ENCODE peak calls at places on chromosome 17, in four cellular contexts. One of them, this sample, is unnamed.

GRCh38 chr17:77738666-77739531 is 219.6 kb upstream of the TNRC6C start:
- DNase-seq in HCT116: no peak
- DNase-seq in colonic mucosa: peak; percentile 17
- DNase-seq in stomach: peak; percentile 22
- DNase-seq in this sample: no peak

GRCh38 chr17:34378664-34379101 is 15.7 kb upstream of the CCL1 start:
- DNase-seq in HCT116: no peak
- DNase-seq in stomach: no peak
- DNase-seq in colonic mucosa: no peak
- DNase-seq in this sample: no peak

GRCh38 chr17:3602499-3602898 is 6.7 kb downstream of the TRPV1 start:
- DNase-seq in stomach: no peak
- DNase-seq in HCT116: peak; percentile 43
- DNase-seq in colonic mucosa: no peak
- DNase-seq in this sample: no peak

GRCh38 chr17:55056530-55056929 is 88.0 kb downstream of the STXBP4 start:
- DNase-seq in HCT116: no peak
- DNase-seq in colonic mucosa: peak; percentile 18
- DNase-seq in stomach: peak; percentile 58
- DNase-seq in this sample: no peak

GRCh38 chr17:8122391-8122922 is 1.4 kb downstream of the HES7 start:
- DNase-seq in colonic mucosa: peak; percentile 44
- DNase-seq in HCT116: no peak
- DNase-seq in stomach: no peak
- DNase-seq in this sample: no peak

GRCh38 chr17:71724339-71724738 is 396.5 kb upstream of the SOX9 start:
- DNase-seq in stomach: no peak
- DNase-seq in colonic mucosa: no peak
- DNase-seq in HCT116: no peak
- DNase-seq in this sample: no peak

GRCh38 chr17:57672205-57672632 is 72.9 kb downstream of the CCDC182 start:
- DNase-seq in stomach: no peak
- DNase-seq in HCT116: no peak
- DNase-seq in colonic mucosa: peak; percentile 15
- DNase-seq in this sample: peak; percentile 4

GRCh38 chr17:17941015-17941414 is 31.2 kb downstream of the TOM1L2 start:
- DNase-seq in HCT116: no peak
- DNase-seq in stomach: no peak
- DNase-seq in colonic mucosa: no peak
- DNase-seq in this sample: no peak

GRCh38 chr17:16377804-16378400 is 3.0 kb upstream of the UBB start:
- DNase-seq in stomach: no peak
- DNase-seq in HCT116: no peak
- DNase-seq in colonic mucosa: peak; percentile 47
- DNase-seq in this sample: no peak

GRCh38 chr17:81870978-81871386 is at the start of gene ARHGDIA:
- DNase-seq in stomach: no peak
- DNase-seq in HCT116: no peak
- DNase-seq in colonic mucosa: no peak
- DNase-seq in this sample: no peak

GRCh38 chr17:72116692-72117469 is 3.9 kb upstream of the SOX9 start:
- DNase-seq in stomach: no peak
- DNase-seq in colonic mucosa: peak; percentile 32
- DNase-seq in HCT116: no peak
- DNase-seq in this sample: no peak

GRCh38 chr17:3961564-3962047 is 2.6 kb downstream of the ATP2A3 start:
- DNase-seq in HCT116: no peak
- DNase-seq in stomach: no peak
- DNase-seq in colonic mucosa: peak; percentile 74
- DNase-seq in this sample: no peak

GRCh38 chr17:35799942-35800341 is 4.5 kb upstream of the MMP28 start:
- DNase-seq in HCT116: no peak
- DNase-seq in stomach: peak; percentile 89
- DNase-seq in colonic mucosa: peak; percentile 74
- DNase-seq in this sample: no peak

GRCh38 chr17:79349506-79350400 is 261.1 kb downstream of the RBFOX3 start:
- DNase-seq in colonic mucosa: no peak
- DNase-seq in stomach: no peak
- DNase-seq in HCT116: no peak
- DNase-seq in this sample: no peak

DNA sequence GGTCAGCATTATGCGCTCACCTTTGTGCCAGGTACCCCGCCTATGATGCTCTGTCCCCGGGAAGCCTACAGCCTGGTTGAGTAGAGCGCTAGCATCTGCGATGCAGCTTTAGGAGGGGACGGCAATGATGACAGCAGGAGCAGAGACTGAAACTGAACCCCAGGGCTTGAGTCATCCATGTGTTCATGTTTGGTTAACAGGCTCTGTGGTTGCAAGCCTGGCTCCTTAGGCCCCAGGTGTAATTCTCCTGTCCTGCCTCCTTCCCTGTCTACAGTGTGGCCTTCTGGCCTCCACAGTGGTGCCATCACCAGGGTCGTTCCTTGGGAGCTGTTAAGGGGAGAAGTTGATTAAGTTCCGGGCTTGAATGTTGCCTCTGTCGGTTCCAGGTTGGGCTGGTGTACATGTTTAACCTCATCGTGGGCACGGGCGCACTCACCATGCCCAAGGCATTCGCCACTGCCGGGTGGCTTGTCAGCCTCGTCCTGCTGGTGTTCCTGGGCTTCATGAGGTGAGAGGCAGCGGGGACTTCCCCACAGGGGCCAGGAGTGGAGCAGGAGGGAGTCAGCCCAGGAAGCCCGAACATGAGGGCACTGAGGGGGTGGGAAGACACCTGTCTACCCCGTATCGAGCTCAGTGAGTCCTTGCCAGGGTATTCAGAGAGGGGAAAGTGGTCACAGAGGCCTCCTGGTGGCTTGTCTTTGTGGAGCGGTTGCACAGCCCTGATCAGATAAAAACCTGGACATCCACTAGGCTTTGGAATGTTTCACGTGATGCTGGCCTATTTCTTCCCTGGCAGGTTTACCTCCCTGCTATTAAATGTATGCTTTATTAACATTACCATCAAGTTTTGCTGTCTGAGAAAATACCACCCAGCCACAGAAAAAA is 9.2 kb upstream of the NAT9 start:
- DNase-seq in stomach: no peak
- DNase-seq in colonic mucosa: no peak
- DNase-seq in HCT116: no peak
- DNase-seq in this sample: no peak
- TF ChIP-seq CTCF in stomach: no peak
- TF ChIP-seq CTCF in colonic mucosa: no peak
- TF ChIP-seq CTCF in HCT116: peak; percentile 23
- TF ChIP-seq CTCF in this sample: no peak

GRCh38 chr17:21288581-21289017 is 4.1 kb downstream of the MAP2K3 start:
- DNase-seq in colonic mucosa: no peak
- DNase-seq in HCT116: no peak
- DNase-seq in stomach: no peak
- DNase-seq in this sample: no peak

GRCh38 chr17:21291357-21291756 is 6.8 kb downstream of the MAP2K3 start:
- DNase-seq in stomach: no peak
- DNase-seq in colonic mucosa: no peak
- DNase-seq in HCT116: no peak
- DNase-seq in this sample: no peak

GRCh38 chr17:21289175-21289901 is 4.8 kb downstream of the MAP2K3 start:
- DNase-seq in colonic mucosa: no peak
- DNase-seq in stomach: no peak
- DNase-seq in HCT116: no peak
- DNase-seq in this sample: no peak

GRCh38 chr17:21291862-21292261 is 7.4 kb downstream of the MAP2K3 start:
- DNase-seq in HCT116: no peak
- DNase-seq in stomach: no peak
- DNase-seq in colonic mucosa: no peak
- DNase-seq in this sample: no peak

DNA sequence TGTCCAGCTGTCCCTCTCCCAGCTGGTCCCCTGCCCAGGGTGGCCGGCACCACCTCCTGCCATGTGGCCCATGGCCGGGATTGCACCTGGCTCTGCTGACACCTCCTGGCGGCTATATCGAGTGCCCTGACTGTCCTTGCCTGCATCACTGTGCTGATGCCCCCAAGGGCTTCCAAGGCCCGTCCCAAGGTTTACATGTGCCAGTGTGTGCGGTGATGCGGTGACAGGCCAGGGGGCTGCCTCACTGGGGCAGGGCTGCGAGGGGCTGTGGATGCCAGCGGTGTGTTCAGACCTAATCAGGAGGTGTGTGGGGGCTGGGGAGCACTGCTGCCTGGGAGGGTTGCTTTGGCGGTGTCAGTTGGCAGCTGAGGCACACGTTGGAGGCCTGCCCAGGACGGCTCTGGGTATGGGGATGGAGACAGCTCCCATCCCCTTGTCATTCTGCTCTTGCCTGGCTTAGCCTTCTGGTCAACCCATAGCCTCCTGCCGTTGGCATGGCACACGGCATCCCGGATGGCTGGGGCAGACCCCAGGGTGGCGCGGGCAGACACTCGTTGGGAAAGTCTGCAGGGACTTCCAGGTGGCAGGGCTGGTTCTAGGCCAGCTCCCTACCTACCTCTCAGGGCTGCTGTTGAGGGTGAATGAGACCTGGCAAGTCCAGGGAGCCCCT is 5.5 kb downstream of the MAP2K3 start:
- DNase-seq in HCT116: no peak
- DNase-seq in stomach: no peak
- DNase-seq in colonic mucosa: no peak
- DNase-seq in this sample: no peak
- TF ChIP-seq CTCF in HCT116: no peak
- TF ChIP-seq CTCF in stomach: no peak
- TF ChIP-seq CTCF in colonic mucosa: no peak
- TF ChIP-seq CTCF in this sample: no peak

GRCh38 chr17:45315583-45316270 is 1.1 kb downstream of the MAP3K14 start:
- DNase-seq in HCT116: no peak
- DNase-seq in colonic mucosa: no peak
- DNase-seq in stomach: no peak
- DNase-seq in this sample: no peak

GRCh38 chr17:45317113-45317820 is 447 bp upstream of the MAP3K14 start:
- DNase-seq in colonic mucosa: peak; percentile 100
- DNase-seq in stomach: peak; percentile 100
- DNase-seq in HCT116: peak; percentile 100
- DNase-seq in this sample: peak; percentile 100

GRCh38 chr17:45314761-45315549 is 1.9 kb downstream of the MAP3K14 start:
- DNase-seq in colonic mucosa: no peak
- DNase-seq in HCT116: no peak
- DNase-seq in stomach: no peak
- DNase-seq in this sample: no peak

GRCh38 chr17:45318561-45319230 is 1.9 kb upstream of the MAP3K14 start:
- DNase-seq in stomach: peak; percentile 56
- DNase-seq in colonic mucosa: peak; percentile 65
- DNase-seq in HCT116: no peak
- DNase-seq in this sample: no peak

DNA sequence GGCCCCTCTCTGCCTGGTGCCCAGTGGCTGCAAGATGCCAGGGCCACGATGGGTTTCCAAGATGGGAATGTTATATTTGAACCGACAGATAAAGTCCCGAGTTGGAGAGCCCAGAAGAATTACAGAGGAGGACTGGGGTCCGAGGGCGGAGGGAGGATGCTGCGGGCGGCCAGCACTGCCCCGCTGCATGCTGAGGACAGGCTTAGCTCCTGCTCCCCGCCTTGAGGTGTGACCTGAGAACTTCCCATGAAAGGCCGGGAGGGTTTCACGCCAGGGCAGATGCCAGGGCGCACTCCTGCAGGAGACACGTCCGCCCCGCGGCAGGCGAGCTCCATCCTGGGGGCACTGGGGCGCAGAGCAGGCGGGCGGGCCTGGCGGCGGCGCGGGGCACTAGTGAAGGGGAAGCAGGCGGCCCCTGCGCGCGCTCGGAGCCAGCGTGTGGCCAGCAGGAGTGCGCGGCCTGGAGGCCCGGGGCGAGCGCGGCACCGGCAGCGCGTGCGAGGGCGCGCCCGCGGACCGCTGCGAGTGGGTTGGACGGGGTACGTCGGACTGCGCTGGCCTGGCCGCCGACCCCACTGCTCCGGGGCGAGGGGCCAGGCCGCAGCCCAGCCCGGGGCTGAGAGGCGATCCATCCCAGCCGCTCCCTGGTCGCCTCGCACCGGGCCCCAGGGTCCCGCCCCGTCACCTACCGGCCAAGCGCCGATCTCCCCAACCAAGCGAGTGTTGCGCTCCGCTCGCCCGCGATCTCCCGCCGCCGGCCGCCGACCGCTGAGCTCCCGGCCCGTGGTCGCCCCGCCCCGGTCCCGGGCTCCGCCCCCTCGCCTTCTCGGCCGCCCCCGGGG is at the start of gene MAP3K14:
- DNase-seq in colonic mucosa: peak; percentile 69
- DNase-seq in stomach: peak; percentile 75
- DNase-seq in HCT116: no peak
- DNase-seq in this sample: no peak
- TF ChIP-seq CTCF in colonic mucosa: no peak
- TF ChIP-seq CTCF in stomach: no peak
- TF ChIP-seq CTCF in HCT116: no peak
- TF ChIP-seq CTCF in this sample: peak; percentile 13

GRCh38 chr17:15263680-15264079 is 1.4 kb downstream of the PMP22 start:
- DNase-seq in HCT116: no peak
- DNase-seq in colonic mucosa: no peak
- DNase-seq in stomach: no peak
- DNase-seq in this sample: no peak

GRCh38 chr17:15263206-15263579 is 1.9 kb downstream of the PMP22 start:
- DNase-seq in colonic mucosa: peak; percentile 72
- DNase-seq in stomach: peak; percentile 54
- DNase-seq in HCT116: no peak
- DNase-seq in this sample: peak; percentile 75

GRCh38 chr17:15261063-15261817 is 3.9 kb downstream of the PMP22 start:
- DNase-seq in colonic mucosa: peak; percentile 43
- DNase-seq in HCT116: no peak
- DNase-seq in stomach: peak; percentile 36
- DNase-seq in this sample: no peak

GRCh38 chr17:15261818-15262290 is 3.3 kb downstream of the PMP22 start:
- DNase-seq in HCT116: no peak
- DNase-seq in stomach: no peak
- DNase-seq in colonic mucosa: no peak
- DNase-seq in this sample: no peak

DNA sequence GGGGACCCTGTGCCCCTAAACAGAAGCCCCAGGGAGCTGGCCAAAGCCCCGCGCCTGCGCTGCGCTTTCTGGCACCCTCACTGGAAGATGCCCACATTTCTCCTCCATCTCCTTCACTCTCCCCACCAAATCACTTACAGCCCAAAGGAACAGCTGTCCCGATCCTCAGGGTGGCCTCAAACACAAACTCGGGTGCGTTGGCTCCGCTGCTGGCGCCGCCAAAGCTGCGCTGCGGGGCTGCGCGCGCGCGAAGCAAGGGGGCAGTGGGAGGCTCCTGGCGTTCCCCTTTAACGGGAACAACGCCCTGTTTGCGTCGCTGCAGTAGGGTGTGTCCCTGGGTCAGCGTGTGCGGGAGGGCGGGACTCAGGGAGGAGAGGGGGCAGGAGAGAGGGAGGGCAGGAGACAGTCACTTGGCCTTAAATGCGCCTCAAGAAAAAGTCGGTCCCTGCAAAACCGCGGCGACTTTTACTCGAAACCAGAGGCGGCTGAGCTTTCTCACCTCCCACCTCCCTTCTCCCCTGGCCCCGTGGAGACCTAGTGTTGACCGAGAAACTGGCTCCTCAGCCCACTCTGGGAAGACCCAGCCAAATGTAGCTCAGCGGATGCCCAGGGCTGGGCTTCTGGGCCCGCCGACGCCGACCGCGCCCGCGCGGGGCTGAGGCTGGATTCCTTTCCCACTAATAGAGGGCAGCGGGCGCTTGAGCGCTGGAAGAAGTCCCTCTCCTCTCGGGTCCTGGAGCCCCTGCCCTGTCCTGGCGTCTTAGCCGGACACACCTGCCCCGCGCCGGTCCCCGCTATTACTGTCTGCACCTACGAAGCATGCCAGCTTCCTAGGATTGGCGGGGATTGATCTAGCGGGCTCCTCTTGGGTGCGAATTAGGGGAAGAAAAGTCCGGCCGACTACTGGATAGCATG is 2.6 kb downstream of the PMP22 start:
- DNase-seq in stomach: peak; percentile 63
- DNase-seq in HCT116: peak; percentile 87
- DNase-seq in colonic mucosa: peak; percentile 83
- DNase-seq in this sample: peak; percentile 83
- TF ChIP-seq CTCF in stomach: peak; percentile 10
- TF ChIP-seq CTCF in HCT116: no peak
- TF ChIP-seq CTCF in colonic mucosa: no peak
- TF ChIP-seq CTCF in this sample: peak; percentile 39